ENCODE peak calls at places on chromosomes 1 and 21, in six cellular contexts. One of them, this sample, is unnamed.

GRCh38 chr1:38899560-38899959 is 18.2 kb upstream of the GJA9 start:
- DNase-seq in HTR-8/SVneo: no peak
- DNase-seq in prostate gland: no peak
- DNase-seq in iris pigment epithelial cell: no peak
- DNase-seq in hepatocyte: no peak
- DNase-seq in GM10248: no peak
- DNase-seq in this sample: no peak

GRCh38 chr21:40166291-40166843 is 299.1 kb downstream of the PCP4 start:
- DNase-seq in HTR-8/SVneo: no peak
- DNase-seq in prostate gland: no peak
- DNase-seq in iris pigment epithelial cell: no peak
- DNase-seq in hepatocyte: peak
- DNase-seq in GM10248: no peak
- DNase-seq in this sample: no peak

GRCh38 chr1:66450043-66450514 is 83.9 kb upstream of the SGIP1 start:
- DNase-seq in HTR-8/SVneo: no peak
- DNase-seq in prostate gland: no peak
- DNase-seq in iris pigment epithelial cell: no peak
- DNase-seq in hepatocyte: no peak
- DNase-seq in GM10248: no peak
- DNase-seq in this sample: no peak

GRCh38 chr1:172460901-172461315 is 17.0 kb upstream of the PIGC start:
- DNase-seq in HTR-8/SVneo: no peak
- DNase-seq in prostate gland: no peak
- DNase-seq in iris pigment epithelial cell: no peak
- DNase-seq in hepatocyte: no peak
- DNase-seq in GM10248: no peak
- DNase-seq in this sample: no peak

GRCh38 chr1:209207126-209207700 is 376.3 kb upstream of the CAMK1G start:
- DNase-seq in HTR-8/SVneo: no peak
- DNase-seq in prostate gland: no peak
- DNase-seq in iris pigment epithelial cell: no peak
- DNase-seq in hepatocyte: no peak
- DNase-seq in GM10248: no peak
- DNase-seq in this sample: no peak

GRCh38 chr1:160522622-160523345 is at the start of gene SLAMF6:
- DNase-seq in HTR-8/SVneo: no peak
- DNase-seq in prostate gland: no peak
- DNase-seq in iris pigment epithelial cell: no peak
- DNase-seq in hepatocyte: no peak
- DNase-seq in GM10248: peak
- DNase-seq in this sample: no peak

GRCh38 chr1:229574679-229575442 is 16.4 kb upstream of the ABCB10 start:
- DNase-seq in HTR-8/SVneo: no peak
- DNase-seq in prostate gland: no peak
- DNase-seq in iris pigment epithelial cell: no peak
- DNase-seq in hepatocyte: no peak
- DNase-seq in GM10248: no peak
- DNase-seq in this sample: no peak

GRCh38 chr1:107572674-107573205 is 392.2 kb downstream of the VAV3 start:
- DNase-seq in HTR-8/SVneo: peak
- DNase-seq in prostate gland: peak
- DNase-seq in iris pigment epithelial cell: peak
- DNase-seq in hepatocyte: peak
- DNase-seq in GM10248: no peak
- DNase-seq in this sample: no peak

GRCh38 chr1:50659107-50659628 is 235.9 kb upstream of the DMRTA2 start:
- DNase-seq in HTR-8/SVneo: no peak
- DNase-seq in prostate gland: no peak
- DNase-seq in iris pigment epithelial cell: no peak
- DNase-seq in hepatocyte: no peak
- DNase-seq in GM10248: no peak
- DNase-seq in this sample: peak

GRCh38 chr1:204132718-204133117 is 19.1 kb downstream of the ETNK2 start:
- DNase-seq in HTR-8/SVneo: no peak
- DNase-seq in prostate gland: no peak
- DNase-seq in iris pigment epithelial cell: no peak
- DNase-seq in hepatocyte: no peak
- DNase-seq in GM10248: no peak
- DNase-seq in this sample: no peak

GRCh38 chr21:14533555-14534400 is 12.3 kb downstream of the SAMSN1 start:
- DNase-seq in HTR-8/SVneo: peak
- DNase-seq in prostate gland: no peak
- DNase-seq in iris pigment epithelial cell: peak
- DNase-seq in hepatocyte: no peak
- DNase-seq in GM10248: peak
- DNase-seq in this sample: no peak

GRCh38 chr1:26700711-26701110 is 4.9 kb downstream of the ARID1A start:
- DNase-seq in HTR-8/SVneo: no peak
- DNase-seq in prostate gland: no peak
- DNase-seq in iris pigment epithelial cell: no peak
- DNase-seq in hepatocyte: no peak
- DNase-seq in GM10248: no peak
- DNase-seq in this sample: no peak

GRCh38 chr1:33914531-33914930 is 50.7 kb downstream of the HMGB4 start:
- DNase-seq in HTR-8/SVneo: no peak
- DNase-seq in prostate gland: no peak
- DNase-seq in iris pigment epithelial cell: no peak
- DNase-seq in hepatocyte: no peak
- DNase-seq in GM10248: no peak
- DNase-seq in this sample: no peak

GRCh38 chr1:231869364-231869763 is 242.8 kb downstream of the DISC1 start:
- DNase-seq in HTR-8/SVneo: no peak
- DNase-seq in prostate gland: no peak
- DNase-seq in iris pigment epithelial cell: no peak
- DNase-seq in hepatocyte: no peak
- DNase-seq in GM10248: no peak
- DNase-seq in this sample: no peak

GRCh38 chr21:25457411-25457810 is 149.9 kb downstream of the MRPL39 start:
- DNase-seq in HTR-8/SVneo: peak
- DNase-seq in prostate gland: no peak
- DNase-seq in iris pigment epithelial cell: peak
- DNase-seq in hepatocyte: peak
- DNase-seq in GM10248: peak
- DNase-seq in this sample: no peak

GRCh38 chr1:244801246-244801645 is 34.2 kb upstream of the COX20 start:
- DNase-seq in HTR-8/SVneo: peak
- DNase-seq in prostate gland: peak
- DNase-seq in iris pigment epithelial cell: peak
- DNase-seq in hepatocyte: no peak
- DNase-seq in GM10248: peak
- DNase-seq in this sample: peak

GRCh38 chr1:35564037-35564883 is 6.7 kb downstream of the NCDN start:
- DNase-seq in HTR-8/SVneo: peak
- DNase-seq in prostate gland: peak
- DNase-seq in iris pigment epithelial cell: peak
- DNase-seq in hepatocyte: peak
- DNase-seq in GM10248: peak
- DNase-seq in this sample: peak

GRCh38 chr1:206685749-206686485 is 1.2 kb downstream of the MAPKAPK2 start:
- DNase-seq in HTR-8/SVneo: peak
- DNase-seq in prostate gland: peak
- DNase-seq in iris pigment epithelial cell: peak
- DNase-seq in hepatocyte: peak
- DNase-seq in GM10248: peak
- DNase-seq in this sample: peak

This sample was measured in thyroid gland.